ENCODE peak calls at places on chromosomes 13 and 19, in seven cellular contexts. One of them, this sample, is unnamed.

GRCh38 chr19:871446-872265 is 12.2 kb downstream of the CFD start:
- DNase-seq in MCF 10A: peak
- DNase-seq in lower leg skin: no peak
- DNase-seq in fibroblast of lung: peak
- DNase-seq in RWPE1: peak
- DNase-seq in NB4: no peak
- DNase-seq in right atrium auricular region: no peak
- DNase-seq in this sample: no peak

GRCh38 chr19:46520616-46521015 is 24.9 kb upstream of the PNMA8B start:
- DNase-seq in lower leg skin: no peak
- DNase-seq in right atrium auricular region: no peak
- DNase-seq in NB4: peak
- DNase-seq in MCF 10A: no peak
- DNase-seq in RWPE1: no peak
- DNase-seq in fibroblast of lung: no peak
- DNase-seq in this sample: no peak

GRCh38 chr13:51782026-51782710 is 21.8 kb downstream of the DHRS12 start:
- DNase-seq in lower leg skin: no peak
- DNase-seq in right atrium auricular region: no peak
- DNase-seq in fibroblast of lung: no peak
- DNase-seq in RWPE1: no peak
- DNase-seq in MCF 10A: no peak
- DNase-seq in NB4: no peak
- DNase-seq in this sample: no peak

GRCh38 chr19:8253678-8254077 is 44.5 kb downstream of the CERS4 start:
- DNase-seq in lower leg skin: no peak
- DNase-seq in NB4: peak
- DNase-seq in right atrium auricular region: no peak
- DNase-seq in MCF 10A: no peak
- DNase-seq in fibroblast of lung: no peak
- DNase-seq in RWPE1: no peak
- DNase-seq in this sample: no peak

GRCh38 chr13:30121666-30122065 is 185.7 kb downstream of the KATNAL1 start:
- DNase-seq in NB4: peak
- DNase-seq in RWPE1: no peak
- DNase-seq in lower leg skin: no peak
- DNase-seq in right atrium auricular region: no peak
- DNase-seq in fibroblast of lung: no peak
- DNase-seq in MCF 10A: no peak
- DNase-seq in this sample: no peak

GRCh38 chr13:75876371-75877050 is 240.4 kb downstream of the LMO7 start:
- DNase-seq in lower leg skin: peak
- DNase-seq in right atrium auricular region: peak
- DNase-seq in NB4: peak
- DNase-seq in fibroblast of lung: peak
- DNase-seq in RWPE1: peak
- DNase-seq in MCF 10A: peak
- DNase-seq in this sample: no peak

GRCh38 chr13:24036115-24036514 is 124.4 kb upstream of the SPATA13 start:
- DNase-seq in NB4: no peak
- DNase-seq in fibroblast of lung: peak
- DNase-seq in MCF 10A: no peak
- DNase-seq in right atrium auricular region: no peak
- DNase-seq in lower leg skin: no peak
- DNase-seq in RWPE1: no peak
- DNase-seq in this sample: no peak

GRCh38 chr19:19461671-19462622 is 53.4 kb downstream of the TSSK6 start:
- DNase-seq in fibroblast of lung: peak
- DNase-seq in NB4: no peak
- DNase-seq in right atrium auricular region: peak
- DNase-seq in lower leg skin: no peak
- DNase-seq in RWPE1: no peak
- DNase-seq in MCF 10A: no peak
- DNase-seq in this sample: no peak

GRCh38 chr13:21616205-21616604 is 12.2 kb upstream of the MICU2 start:
- DNase-seq in right atrium auricular region: no peak
- DNase-seq in NB4: no peak
- DNase-seq in MCF 10A: no peak
- DNase-seq in fibroblast of lung: no peak
- DNase-seq in lower leg skin: no peak
- DNase-seq in RWPE1: no peak
- DNase-seq in this sample: no peak

GRCh38 chr19:7063764-7064418 is 5.4 kb upstream of the MBD3L3 start:
- DNase-seq in NB4: no peak
- DNase-seq in RWPE1: no peak
- DNase-seq in lower leg skin: no peak
- DNase-seq in fibroblast of lung: no peak
- DNase-seq in MCF 10A: no peak
- DNase-seq in right atrium auricular region: no peak
- DNase-seq in this sample: no peak

GRCh38 chr13:24923305-24923640 is 159.3 kb downstream of the RNF17 start:
- DNase-seq in right atrium auricular region: no peak
- DNase-seq in RWPE1: peak
- DNase-seq in lower leg skin: no peak
- DNase-seq in fibroblast of lung: peak
- DNase-seq in MCF 10A: peak
- DNase-seq in NB4: peak
- DNase-seq in this sample: no peak

GRCh38 chr19:29002336-29002735 is 210.6 kb downstream of the UQCRFS1 start:
- DNase-seq in right atrium auricular region: no peak
- DNase-seq in MCF 10A: no peak
- DNase-seq in NB4: no peak
- DNase-seq in fibroblast of lung: no peak
- DNase-seq in RWPE1: no peak
- DNase-seq in lower leg skin: no peak
- DNase-seq in this sample: no peak

GRCh38 chr13:108225440-108225839 is 7.2 kb downstream of the ABHD13 start:
- DNase-seq in MCF 10A: no peak
- DNase-seq in right atrium auricular region: no peak
- DNase-seq in lower leg skin: no peak
- DNase-seq in NB4: peak
- DNase-seq in fibroblast of lung: no peak
- DNase-seq in RWPE1: no peak
- DNase-seq in this sample: no peak

GRCh38 chr19:45451181-45451849 is 16.5 kb upstream of the FOSB start:
- DNase-seq in NB4: peak
- DNase-seq in fibroblast of lung: peak
- DNase-seq in lower leg skin: no peak
- DNase-seq in MCF 10A: no peak
- DNase-seq in RWPE1: no peak
- DNase-seq in right atrium auricular region: no peak
- DNase-seq in this sample: peak

GRCh38 chr13:20525144-20525600 is 485 bp downstream of the CRYL1 start:
- DNase-seq in MCF 10A: peak
- DNase-seq in RWPE1: no peak
- DNase-seq in lower leg skin: no peak
- DNase-seq in fibroblast of lung: peak
- DNase-seq in right atrium auricular region: no peak
- DNase-seq in NB4: no peak
- DNase-seq in this sample: no peak

GRCh38 chr13:79593121-79593520 is 112.2 kb downstream of the NDFIP2 start:
- DNase-seq in MCF 10A: no peak
- DNase-seq in lower leg skin: no peak
- DNase-seq in right atrium auricular region: no peak
- DNase-seq in RWPE1: no peak
- DNase-seq in fibroblast of lung: no peak
- DNase-seq in NB4: no peak
- DNase-seq in this sample: no peak

GRCh38 chr13:103431880-103432279 is 365.7 kb upstream of the SLC10A2 start:
- DNase-seq in fibroblast of lung: no peak
- DNase-seq in MCF 10A: no peak
- DNase-seq in NB4: no peak
- DNase-seq in right atrium auricular region: no peak
- DNase-seq in RWPE1: no peak
- DNase-seq in lower leg skin: no peak
- DNase-seq in this sample: no peak

GRCh38 chr13:100722517-100722916 is 47.9 kb upstream of the TMTC4 start:
- DNase-seq in NB4: no peak
- DNase-seq in lower leg skin: no peak
- DNase-seq in RWPE1: no peak
- DNase-seq in right atrium auricular region: no peak
- DNase-seq in fibroblast of lung: no peak
- DNase-seq in MCF 10A: no peak
- DNase-seq in this sample: no peak

GRCh38 chr13:100724568-100724967 is 50.0 kb upstream of the TMTC4 start:
- DNase-seq in right atrium auricular region: no peak
- DNase-seq in NB4: no peak
- DNase-seq in MCF 10A: no peak
- DNase-seq in RWPE1: no peak
- DNase-seq in fibroblast of lung: no peak
- DNase-seq in lower leg skin: no peak
- DNase-seq in this sample: no peak

GRCh38 chr13:100725472-100725871 is 50.9 kb upstream of the TMTC4 start:
- DNase-seq in right atrium auricular region: no peak
- DNase-seq in lower leg skin: no peak
- DNase-seq in RWPE1: no peak
- DNase-seq in fibroblast of lung: no peak
- DNase-seq in NB4: no peak
- DNase-seq in MCF 10A: no peak
- DNase-seq in this sample: no peak

GRCh38 chr13:100721885-100722512 is 47.4 kb upstream of the TMTC4 start:
- DNase-seq in fibroblast of lung: peak
- DNase-seq in right atrium auricular region: no peak
- DNase-seq in RWPE1: peak
- DNase-seq in NB4: peak
- DNase-seq in lower leg skin: no peak
- DNase-seq in MCF 10A: peak
- DNase-seq in this sample: no peak
- TF ChIP-seq CTCF in fibroblast of lung: peak
- TF ChIP-seq CTCF in right atrium auricular region: peak
- TF ChIP-seq CTCF in RWPE1: peak
- TF ChIP-seq CTCF in NB4: peak
- TF ChIP-seq CTCF in lower leg skin: no peak
- TF ChIP-seq CTCF in MCF 10A: peak
- TF ChIP-seq CTCF in this sample: no peak

GRCh38 chr13:111413407-111414187 is 93.2 kb downstream of the TEX29 start:
- DNase-seq in lower leg skin: no peak
- DNase-seq in RWPE1: no peak
- DNase-seq in fibroblast of lung: no peak
- DNase-seq in right atrium auricular region: no peak
- DNase-seq in NB4: no peak
- DNase-seq in MCF 10A: no peak
- DNase-seq in this sample: no peak

GRCh38 chr13:111409413-111409812 is 89.0 kb downstream of the TEX29 start:
- DNase-seq in lower leg skin: no peak
- DNase-seq in NB4: no peak
- DNase-seq in MCF 10A: no peak
- DNase-seq in right atrium auricular region: no peak
- DNase-seq in RWPE1: no peak
- DNase-seq in fibroblast of lung: no peak
- DNase-seq in this sample: no peak

GRCh38 chr13:111412251-111412650 is 91.8 kb downstream of the TEX29 start:
- DNase-seq in fibroblast of lung: no peak
- DNase-seq in RWPE1: no peak
- DNase-seq in NB4: no peak
- DNase-seq in right atrium auricular region: no peak
- DNase-seq in MCF 10A: no peak
- DNase-seq in lower leg skin: no peak
- DNase-seq in this sample: no peak

GRCh38 chr13:111410232-111411021 is 90.0 kb downstream of the TEX29 start:
- DNase-seq in fibroblast of lung: no peak
- DNase-seq in lower leg skin: no peak
- DNase-seq in MCF 10A: no peak
- DNase-seq in NB4: no peak
- DNase-seq in RWPE1: no peak
- DNase-seq in right atrium auricular region: no peak
- DNase-seq in this sample: no peak

DNA sequence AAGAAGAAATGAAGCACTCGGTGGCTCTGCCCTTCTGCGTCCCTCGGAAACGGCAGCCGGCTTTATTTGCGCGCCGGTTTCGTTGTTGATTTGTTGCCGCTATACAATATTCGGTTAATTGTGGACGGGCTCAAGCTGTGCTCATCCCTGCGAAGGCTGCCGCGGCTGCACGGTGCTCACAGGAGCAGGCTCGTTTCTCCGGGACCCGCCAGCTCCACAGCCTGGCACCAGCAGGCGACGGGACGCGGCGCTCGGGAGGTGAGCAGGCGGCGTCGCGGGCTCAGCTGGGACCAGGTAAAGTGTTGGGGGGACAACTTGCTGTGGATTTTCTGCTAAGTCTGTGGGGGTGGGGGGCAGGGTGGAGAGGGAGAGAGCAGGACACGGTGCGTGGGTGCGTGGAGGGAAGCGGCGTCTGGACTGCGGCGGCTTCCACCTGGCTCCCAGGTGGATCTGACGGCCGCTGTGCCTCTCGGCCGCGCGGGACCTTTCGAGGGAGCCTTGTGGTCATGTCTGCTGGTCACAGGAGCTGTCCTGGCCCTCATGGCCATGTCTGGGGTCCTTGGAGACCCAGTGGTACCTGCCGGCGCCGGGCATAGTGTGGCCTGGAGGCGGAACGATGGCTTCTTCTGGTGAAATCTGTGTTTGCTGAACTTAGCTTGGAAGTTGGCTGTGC is 90.9 kb downstream of the TEX29 start:
- DNase-seq in right atrium auricular region: no peak
- DNase-seq in fibroblast of lung: no peak
- DNase-seq in lower leg skin: no peak
- DNase-seq in RWPE1: no peak
- DNase-seq in MCF 10A: no peak
- DNase-seq in NB4: no peak
- DNase-seq in this sample: no peak
- TF ChIP-seq CTCF in right atrium auricular region: no peak
- TF ChIP-seq CTCF in fibroblast of lung: no peak
- TF ChIP-seq CTCF in lower leg skin: no peak
- TF ChIP-seq CTCF in RWPE1: no peak
- TF ChIP-seq CTCF in MCF 10A: no peak
- TF ChIP-seq CTCF in NB4: no peak
- TF ChIP-seq CTCF in this sample: no peak

GRCh38 chr13:98866882-98867281 is 111.0 kb downstream of the DOCK9 start:
- DNase-seq in RWPE1: no peak
- DNase-seq in right atrium auricular region: no peak
- DNase-seq in lower leg skin: no peak
- DNase-seq in MCF 10A: no peak
- DNase-seq in NB4: no peak
- DNase-seq in fibroblast of lung: no peak
- DNase-seq in this sample: no peak
- TF ChIP-seq CTCF in RWPE1: no peak
- TF ChIP-seq CTCF in right atrium auricular region: no peak
- TF ChIP-seq CTCF in lower leg skin: no peak
- TF ChIP-seq CTCF in MCF 10A: no peak
- TF ChIP-seq CTCF in NB4: no peak
- TF ChIP-seq CTCF in fibroblast of lung: no peak
- TF ChIP-seq CTCF in this sample: no peak

DNA sequence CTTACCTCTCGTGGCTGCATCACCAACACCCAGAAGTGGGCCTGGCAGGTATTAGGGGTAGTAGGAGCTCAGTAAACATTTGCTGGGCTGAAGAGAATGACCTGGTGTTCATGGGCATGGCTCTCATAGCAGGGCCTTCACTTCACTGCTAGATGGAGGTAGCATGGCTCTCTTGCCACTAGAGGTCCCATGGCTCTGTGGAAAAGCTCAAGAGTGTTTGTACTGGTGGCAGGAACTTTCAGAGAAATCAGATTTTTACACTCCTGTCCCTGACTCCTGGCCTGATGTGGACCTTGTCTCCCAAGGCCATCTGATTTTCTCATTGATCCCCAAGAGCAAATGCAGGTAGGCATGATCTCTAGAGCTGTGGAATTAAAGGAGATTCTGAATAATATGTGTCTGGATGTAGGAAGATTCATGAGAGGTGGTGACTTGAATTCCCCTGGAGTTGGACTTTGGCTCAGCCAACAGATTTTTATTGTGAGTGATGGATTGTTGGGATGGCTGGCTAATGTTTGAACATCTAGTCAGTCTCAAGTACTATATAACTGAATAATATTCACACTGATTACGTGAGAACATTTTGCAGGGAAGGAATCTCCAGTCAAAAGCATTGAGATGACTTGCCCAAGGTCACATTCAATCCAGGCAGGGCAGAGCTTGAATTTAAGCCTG is 5.8 kb downstream of the ZNF574 start:
- DNase-seq in RWPE1: peak
- DNase-seq in lower leg skin: no peak
- DNase-seq in fibroblast of lung: peak
- DNase-seq in right atrium auricular region: no peak
- DNase-seq in MCF 10A: peak
- DNase-seq in NB4: peak
- DNase-seq in this sample: no peak
- TF ChIP-seq CTCF in RWPE1: peak
- TF ChIP-seq CTCF in lower leg skin: no peak
- TF ChIP-seq CTCF in fibroblast of lung: peak
- TF ChIP-seq CTCF in right atrium auricular region: no peak
- TF ChIP-seq CTCF in MCF 10A: peak
- TF ChIP-seq CTCF in NB4: peak
- TF ChIP-seq CTCF in this sample: no peak